ENCODE peak calls at places on chromosome 2, in ten cellular contexts. Q is tibial nerve; J is M059J; M is T-helper 9 cell; X is NCI-H1105 treated with DMSO at 0.1 percent for 48 hours; P is kidney glomerular epithelial cell; D is GM19239; F is Daoy; V is stimulated activated CD4-positive, alpha-beta T cell treated with anti-CD3 and anti-CD28 coated beads, Interleukin-1b, Interleukin-23, amount 100 ng/mL, for 1 hour; N is cardiac fibroblast. A is an unnamed sample.

GRCh38 chr2:25266399-25266798 is 75.3 kb downstream of the DNMT3A start:
- DNase-seq in Q (no peak), J (no peak), M (no peak), X (no peak), P (no peak), D (no peak), F (no peak), V (no peak), N (no peak), A (no peak)

GRCh38 chr2:240302041-240302440 is 133.4 kb upstream of the GPC1 start:
- DNase-seq in Q (no peak), J (no peak), M (no peak), X (no peak), P (no peak), D (no peak), F (no peak), V (no peak), N (no peak), A (no peak)

GRCh38 chr2:196984888-196985287 is 58.4 kb upstream of the PGAP1 start:
- DNase-seq in Q (no peak), J (no peak), M (no peak), X (no peak), P (no peak), D (no peak), F (no peak), V (no peak), N (no peak), A (no peak)

GRCh38 chr2:132884292-132884691 is 214.3 kb upstream of the LYPD1 start:
- DNase-seq in Q (no peak), J (no peak), M (no peak), X (no peak), P (no peak), D (no peak), F (no peak), V (no peak), N (no peak), A (no peak)

GRCh38 chr2:68925298-68925885 is 27.3 kb downstream of the GKN2 start:
- DNase-seq in Q (peak; percentile 66), J (peak; percentile 61), M (peak; percentile 36), X (peak; percentile 40), P (peak; percentile 46), D (peak; percentile 34), F (peak; percentile 48), V (no peak), N (peak; percentile 75), A (peak; percentile 50)

GRCh38 chr2:28424799-28425492 is 32.3 kb downstream of the FOSL2 start:
- DNase-seq in Q (no peak), J (no peak), M (no peak), X (no peak), P (no peak), D (no peak), F (no peak), V (no peak), N (no peak), A (no peak)

GRCh38 chr2:175837046-175837445 is 165.0 kb downstream of the LNPK start:
- DNase-seq in Q (no peak), J (peak; percentile 62), M (no peak), X (no peak), P (no peak), D (no peak), F (peak; percentile 63), V (no peak), N (peak; percentile 78), A (no peak)

GRCh38 chr2:188675391-188676011 is 298.7 kb upstream of the COL3A1 start:
- DNase-seq in Q (no peak), J (peak; percentile 72), M (no peak), X (no peak), P (no peak), D (no peak), F (peak; percentile 26), V (no peak), N (peak; percentile 60), A (no peak)

GRCh38 chr2:150679456-150680120 is 192.1 kb upstream of the RND3 start:
- DNase-seq in Q (no peak), J (peak; percentile 80), M (no peak), X (no peak), P (no peak), D (no peak), F (peak; percentile 33), V (no peak), N (peak; percentile 46), A (no peak)

GRCh38 chr2:41912766-41913165 is 135.1 kb upstream of the PKDCC start:
- DNase-seq in Q (no peak), J (no peak), M (no peak), X (no peak), P (no peak), D (no peak), F (no peak), V (no peak), N (no peak), A (no peak)

GRCh38 chr2:200415455-200415854 is 94.4 kb downstream of the KCTD18 start:
- DNase-seq in Q (no peak), J (no peak), M (no peak), X (no peak), P (no peak), D (no peak), F (no peak), V (no peak), N (no peak), A (no peak)

GRCh38 chr2:26640331-26640745 is 828 bp downstream of the CIB4 start:
- DNase-seq in Q (peak; percentile 8), J (peak; percentile 82), M (no peak), X (no peak), P (peak; percentile 53), D (no peak), F (peak; percentile 44), V (no peak), N (peak; percentile 75), A (no peak)

GRCh38 chr2:172223601-172224054 is 120.9 kb upstream of the DLX2 start:
- DNase-seq in Q (no peak), J (no peak), M (no peak), X (no peak), P (no peak), D (no peak), F (no peak), V (no peak), N (no peak), A (no peak)

GRCh38 chr2:229178117-229178516 is 93.0 kb downstream of the PID1 start:
- DNase-seq in Q (no peak), J (no peak), M (no peak), X (no peak), P (no peak), D (no peak), F (no peak), V (no peak), N (no peak), A (no peak)

GRCh38 chr2:233051241-233052149 is 8.6 kb upstream of the INPP5D start:
- DNase-seq in Q (no peak), J (peak; percentile 83), M (no peak), X (no peak), P (no peak), D (no peak), F (peak; percentile 87), V (no peak), N (peak; percentile 79), A (no peak)

GRCh38 chr2:160270571-160271113 is 70.6 kb upstream of the ITGB6 start:
- DNase-seq in Q (peak; percentile 40), J (no peak), M (no peak), X (no peak), P (no peak), D (no peak), F (peak; percentile 74), V (no peak), N (peak; percentile 72), A (no peak)

GRCh38 chr2:239944706-239945551 is 80.2 kb downstream of the NDUFA10 start:
- DNase-seq in Q (no peak), J (no peak), M (no peak), X (no peak), P (no peak), D (peak; percentile 55), F (no peak), V (no peak), N (no peak), A (no peak)

GRCh38 chr2:17300141-17300540 is 218.1 kb downstream of the RAD51AP2 start:
- DNase-seq in Q (no peak), J (peak; percentile 85), M (no peak), X (no peak), P (peak; percentile 67), D (no peak), F (no peak), V (no peak), N (peak; percentile 81), A (no peak)

GRCh38 chr2:161873689-161874088 is 200.3 kb downstream of the DPP4 start:
- DNase-seq in Q (no peak), J (no peak), M (no peak), X (no peak), P (no peak), D (no peak), F (no peak), V (no peak), N (no peak), A (no peak)

GRCh38 chr2:112958428-112959108 is 19.2 kb upstream of the IL36G start:
- DNase-seq in Q (peak; percentile 15), J (peak; percentile 68), M (peak; percentile 3), X (peak; percentile 57), P (peak; percentile 35), D (peak; percentile 33), F (peak; percentile 65), V (no peak), N (peak; percentile 81), A (peak; percentile 28)

GRCh38 chr2:119982506-119982905 is 30.4 kb upstream of the EPB41L5 start:
- DNase-seq in Q (no peak), J (no peak), M (no peak), X (no peak), P (no peak), D (no peak), F (no peak), V (no peak), N (no peak), A (no peak)

GRCh38 chr2:231900975-231901374 is 25.2 kb downstream of the NPPC start:
- DNase-seq in Q (no peak), J (no peak), M (no peak), X (no peak), P (no peak), D (no peak), F (no peak), V (no peak), N (no peak), A (peak; percentile 25)

GRCh38 chr2:136530154-136530553 is 235.2 kb upstream of the THSD7B start:
- DNase-seq in Q (no peak), J (no peak), M (no peak), X (no peak), P (no peak), D (no peak), F (no peak), V (no peak), N (no peak), A (no peak)

GRCh38 chr2:182302174-182302573 is 124.7 kb downstream of the PDE1A start:
- DNase-seq in Q (no peak), J (peak; percentile 73), M (no peak), X (no peak), P (peak; percentile 43), D (no peak), F (peak; percentile 35), V (no peak), N (peak; percentile 75), A (no peak)

GRCh38 chr2:149606251-149606811 is 18.8 kb upstream of the MMADHC start:
- DNase-seq in Q (no peak), J (peak; percentile 19), M (no peak), X (no peak), P (peak; percentile 43), D (no peak), F (no peak), V (no peak), N (peak; percentile 67), A (no peak)

GRCh38 chr2:128506127-128506526 is 187.5 kb upstream of the HS6ST1 start:
- DNase-seq in Q (no peak), J (no peak), M (no peak), X (no peak), P (no peak), D (no peak), F (no peak), V (no peak), N (no peak), A (no peak)

GRCh38 chr2:16626997-16627605 is 38.5 kb downstream of the CYRIA start:
- DNase-seq in Q (no peak), J (no peak), M (no peak), X (no peak), P (no peak), D (no peak), F (no peak), V (no peak), N (no peak), A (no peak)

GRCh38 chr2:166234112-166234846 is 106.5 kb upstream of the SCN1A start:
- DNase-seq in Q (no peak), J (peak; percentile 65), M (no peak), X (no peak), P (peak; percentile 27), D (no peak), F (peak; percentile 9), V (no peak), N (peak; percentile 92), A (no peak)